ENCODE peak calls at places on chromosomes 7 and 10, in five cellular contexts. One of them, this sample, is unnamed. For H3K27me3, the result is how much of the 10 kb centered on the place peaks cover.

GRCh38 chr7:154794147-154794780 is 208.7 kb downstream of the PAXIP1 start:
- DNase-seq in CD8-positive, alpha-beta T cell: no peak
- DNase-seq in HL-60: peak
- DNase-seq in psoas muscle: no peak
- DNase-seq in SJSA1: no peak
- DNase-seq in this sample: no peak

GRCh38 chr10:48507494-48507893 is 97.4 kb downstream of the ARHGAP22 start:
- DNase-seq in CD8-positive, alpha-beta T cell: no peak
- DNase-seq in HL-60: no peak
- DNase-seq in psoas muscle: no peak
- DNase-seq in SJSA1: no peak
- DNase-seq in this sample: no peak

GRCh38 chr7:135391514-135391913 is 118.4 kb downstream of the CNOT4 start:
- DNase-seq in CD8-positive, alpha-beta T cell: no peak
- DNase-seq in HL-60: no peak
- DNase-seq in psoas muscle: no peak
- DNase-seq in SJSA1: no peak
- DNase-seq in this sample: no peak

GRCh38 chr10:78248651-78249464 is 215.2 kb downstream of the RPS24 start:
- DNase-seq in CD8-positive, alpha-beta T cell: no peak
- DNase-seq in HL-60: no peak
- DNase-seq in psoas muscle: no peak
- DNase-seq in SJSA1: no peak
- DNase-seq in this sample: no peak

GRCh38 chr7:70997275-70997674 is 134.7 kb upstream of the GALNT17 start:
- DNase-seq in CD8-positive, alpha-beta T cell: no peak
- DNase-seq in HL-60: no peak
- DNase-seq in psoas muscle: no peak
- DNase-seq in SJSA1: no peak
- DNase-seq in this sample: no peak

GRCh38 chr10:132434405-132435005 is 37.5 kb downstream of the PWWP2B start:
- DNase-seq in CD8-positive, alpha-beta T cell: peak
- DNase-seq in HL-60: peak
- DNase-seq in psoas muscle: no peak
- DNase-seq in SJSA1: no peak
- DNase-seq in this sample: peak

GRCh38 chr10:31618541-31619291 is 299.7 kb downstream of the ZEB1 start:
- DNase-seq in CD8-positive, alpha-beta T cell: no peak
- DNase-seq in HL-60: no peak
- DNase-seq in psoas muscle: peak
- DNase-seq in SJSA1: no peak
- DNase-seq in this sample: no peak

GRCh38 chr7:3117488-3118228 is 74.0 kb upstream of the CARD11 start:
- DNase-seq in CD8-positive, alpha-beta T cell: no peak
- DNase-seq in HL-60: no peak
- DNase-seq in psoas muscle: no peak
- DNase-seq in SJSA1: no peak
- DNase-seq in this sample: no peak

GRCh38 chr7:104034679-104035078 is 45.2 kb upstream of the RELN start:
- DNase-seq in CD8-positive, alpha-beta T cell: no peak
- DNase-seq in HL-60: no peak
- DNase-seq in psoas muscle: no peak
- DNase-seq in SJSA1: no peak
- DNase-seq in this sample: no peak

GRCh38 chr7:103987455-103987854 is 2.0 kb downstream of the RELN start:
- DNase-seq in CD8-positive, alpha-beta T cell: no peak
- DNase-seq in HL-60: no peak
- DNase-seq in psoas muscle: no peak
- DNase-seq in SJSA1: no peak
- DNase-seq in this sample: no peak

GRCh38 chr7:2445047-2445446 is 31.2 kb downstream of the GRIFIN start:
- DNase-seq in CD8-positive, alpha-beta T cell: no peak
- DNase-seq in HL-60: no peak
- DNase-seq in psoas muscle: peak
- DNase-seq in SJSA1: no peak
- DNase-seq in this sample: no peak

GRCh38 chr10:69237528-69238159 is 17.5 kb downstream of the HKDC1 start:
- DNase-seq in CD8-positive, alpha-beta T cell: peak
- DNase-seq in HL-60: peak
- DNase-seq in psoas muscle: peak
- DNase-seq in SJSA1: peak
- DNase-seq in this sample: peak

GRCh38 chr7:36969376-36969775 is 245.1 kb upstream of the AOAH start:
- DNase-seq in CD8-positive, alpha-beta T cell: no peak
- DNase-seq in HL-60: peak
- DNase-seq in psoas muscle: no peak
- DNase-seq in SJSA1: no peak
- DNase-seq in this sample: no peak

GRCh38 chr10:16141499-16141898 is 281.2 kb upstream of the MINDY3 start:
- DNase-seq in CD8-positive, alpha-beta T cell: no peak
- DNase-seq in HL-60: no peak
- DNase-seq in psoas muscle: no peak
- DNase-seq in SJSA1: no peak
- DNase-seq in this sample: no peak
- H3K27me3 ChIP-seq in CD8-positive, alpha-beta T cell: under half
- H3K27me3 ChIP-seq in HL-60: under half
- H3K27me3 ChIP-seq in psoas muscle: under half
- H3K27me3 ChIP-seq in SJSA1: under half
- H3K27me3 ChIP-seq in this sample: under half

DNA sequence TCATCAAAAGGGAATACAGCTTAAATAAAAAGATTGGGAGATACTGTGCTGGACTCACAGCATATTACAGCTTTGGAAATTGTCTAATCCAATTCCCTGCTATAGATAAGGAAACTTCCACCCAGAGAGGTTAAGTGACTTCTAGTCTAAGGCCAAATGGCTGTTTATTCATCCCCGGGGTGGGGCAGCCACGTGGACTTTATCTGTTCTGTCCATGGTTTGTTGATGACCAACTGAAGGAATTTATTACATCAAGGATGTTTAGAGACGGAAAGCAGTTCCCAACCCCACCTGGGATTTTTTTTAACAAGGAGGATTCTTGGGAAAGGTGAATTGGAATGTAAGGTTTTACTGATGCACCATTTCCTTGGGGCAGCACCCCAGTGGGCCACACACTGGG is 88.6 kb downstream of the ATXN7L1 start:
- DNase-seq in CD8-positive, alpha-beta T cell: no peak
- DNase-seq in HL-60: no peak
- DNase-seq in psoas muscle: no peak
- DNase-seq in SJSA1: no peak
- DNase-seq in this sample: no peak
- H3K27ac ChIP-seq in CD8-positive, alpha-beta T cell: no peak
- H3K27ac ChIP-seq in HL-60: no peak
- H3K27ac ChIP-seq in psoas muscle: no peak
- H3K27ac ChIP-seq in SJSA1: no peak
- H3K27ac ChIP-seq in this sample: no peak

GRCh38 chr7:107999814-108000560 is 3.0 kb downstream of the LAMB1 start:
- DNase-seq in CD8-positive, alpha-beta T cell: no peak
- DNase-seq in HL-60: no peak
- DNase-seq in psoas muscle: no peak
- DNase-seq in SJSA1: peak
- DNase-seq in this sample: no peak
- H3K4me3 ChIP-seq in CD8-positive, alpha-beta T cell: no peak
- H3K4me3 ChIP-seq in HL-60: no peak
- H3K4me3 ChIP-seq in psoas muscle: no peak
- H3K4me3 ChIP-seq in SJSA1: peak
- H3K4me3 ChIP-seq in this sample: peak

DNA sequence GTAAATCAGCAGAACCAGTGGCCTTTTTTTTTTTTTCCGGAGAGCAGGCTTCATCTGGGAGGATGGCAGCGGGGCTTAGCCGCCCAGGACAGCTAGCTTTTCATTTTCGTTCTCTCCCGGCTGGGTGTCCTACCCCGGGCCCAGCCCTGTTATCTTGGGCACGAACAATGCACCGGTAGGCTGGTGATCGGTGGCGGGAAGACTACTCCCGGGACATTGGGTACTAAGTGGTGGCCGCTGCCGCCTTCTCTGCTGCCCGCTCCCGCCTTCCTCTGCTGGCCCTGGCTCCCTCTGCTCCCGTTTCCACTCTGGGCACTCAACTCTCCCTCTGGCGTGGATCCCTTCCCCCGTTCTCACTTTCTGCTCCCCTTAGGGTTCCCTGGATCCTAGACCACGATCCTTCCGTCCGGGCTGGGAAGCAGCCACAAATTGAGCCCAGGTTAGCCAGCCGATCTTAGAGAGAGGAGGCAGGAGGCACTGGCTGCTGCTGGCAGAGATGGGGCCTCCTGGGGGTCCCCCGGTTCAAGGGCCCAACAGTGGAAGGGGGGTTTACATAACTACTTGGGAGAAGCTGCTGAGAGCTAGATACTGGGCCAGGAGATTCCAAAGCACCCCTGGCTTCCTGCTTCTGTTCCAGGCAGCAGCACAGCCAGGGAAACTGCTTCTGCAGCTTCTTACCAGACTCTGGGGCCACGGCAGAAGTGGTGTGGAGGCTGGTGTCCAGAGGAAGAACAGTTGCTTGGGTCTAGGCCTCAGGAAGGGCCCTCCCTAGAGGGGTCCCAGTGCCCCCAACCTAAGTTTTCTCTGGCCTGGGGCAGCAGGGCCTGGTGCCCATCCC is 1.8 kb downstream of the TLX1 start:
- DNase-seq in CD8-positive, alpha-beta T cell: no peak
- DNase-seq in HL-60: no peak
- DNase-seq in psoas muscle: no peak
- DNase-seq in SJSA1: no peak
- DNase-seq in this sample: no peak
- H3K27me3 ChIP-seq in CD8-positive, alpha-beta T cell: under half
- H3K27me3 ChIP-seq in HL-60: half or more
- H3K27me3 ChIP-seq in psoas muscle: half or more
- H3K27me3 ChIP-seq in SJSA1: half or more
- H3K27me3 ChIP-seq in this sample: half or more

GRCh38 chr7:99112097-99112496 is 31.8 kb downstream of the SMURF1 start:
- DNase-seq in CD8-positive, alpha-beta T cell: no peak
- DNase-seq in HL-60: peak
- DNase-seq in psoas muscle: no peak
- DNase-seq in SJSA1: peak
- DNase-seq in this sample: no peak

GRCh38 chr7:99108615-99109014 is 35.3 kb downstream of the SMURF1 start:
- DNase-seq in CD8-positive, alpha-beta T cell: no peak
- DNase-seq in HL-60: no peak
- DNase-seq in psoas muscle: no peak
- DNase-seq in SJSA1: no peak
- DNase-seq in this sample: no peak

GRCh38 chr7:99111591-99111990 is 32.3 kb downstream of the SMURF1 start:
- DNase-seq in CD8-positive, alpha-beta T cell: no peak
- DNase-seq in HL-60: no peak
- DNase-seq in psoas muscle: no peak
- DNase-seq in SJSA1: no peak
- DNase-seq in this sample: no peak

GRCh38 chr7:99106869-99107268 is 37.0 kb downstream of the SMURF1 start:
- DNase-seq in CD8-positive, alpha-beta T cell: no peak
- DNase-seq in HL-60: no peak
- DNase-seq in psoas muscle: no peak
- DNase-seq in SJSA1: no peak
- DNase-seq in this sample: no peak

GRCh38 chr7:99109108-99110051 is 34.5 kb downstream of the SMURF1 start:
- DNase-seq in CD8-positive, alpha-beta T cell: peak
- DNase-seq in HL-60: peak
- DNase-seq in psoas muscle: peak
- DNase-seq in SJSA1: no peak
- DNase-seq in this sample: no peak
- H3K27ac ChIP-seq in CD8-positive, alpha-beta T cell: no peak
- H3K27ac ChIP-seq in HL-60: no peak
- H3K27ac ChIP-seq in psoas muscle: no peak
- H3K27ac ChIP-seq in SJSA1: no peak
- H3K27ac ChIP-seq in this sample: peak

DNA sequence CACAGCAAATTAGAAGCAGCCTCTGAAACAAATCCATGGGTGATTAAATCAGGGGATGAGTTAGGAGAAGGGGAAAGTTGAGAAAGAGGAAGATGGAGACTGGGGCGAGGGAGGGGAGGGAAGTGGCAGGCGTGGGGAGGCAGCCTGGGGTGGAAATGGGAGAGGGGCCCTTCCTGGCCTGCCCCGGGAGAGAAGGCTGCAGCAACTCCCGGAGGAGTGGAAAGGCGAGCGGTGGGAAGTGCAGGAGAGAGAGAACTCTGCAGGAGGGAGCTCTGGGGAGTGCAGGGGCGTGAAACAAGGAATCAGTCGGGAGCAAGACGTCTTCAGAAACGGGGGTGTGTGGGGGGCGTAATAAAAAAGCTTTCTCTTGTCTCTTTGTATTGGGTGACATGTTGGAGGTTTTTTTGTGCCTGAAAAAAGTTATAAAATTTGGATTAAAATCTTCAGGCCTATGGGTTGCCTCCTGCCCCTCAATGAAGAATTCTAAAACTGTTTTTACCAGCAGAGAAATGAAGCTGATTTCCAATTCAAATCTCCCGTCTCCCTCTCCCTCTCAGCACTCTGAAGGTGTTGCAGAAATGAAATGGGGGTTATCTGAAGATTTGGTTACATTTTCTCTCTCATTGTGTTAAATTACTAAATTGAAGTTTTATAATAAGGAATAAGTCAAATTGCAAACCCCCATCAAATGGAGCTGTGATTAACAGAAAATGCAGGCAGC is 4.7 kb upstream of the UNCX start:
- DNase-seq in CD8-positive, alpha-beta T cell: no peak
- DNase-seq in HL-60: no peak
- DNase-seq in psoas muscle: no peak
- DNase-seq in SJSA1: no peak
- DNase-seq in this sample: no peak
- H3K4me3 ChIP-seq in CD8-positive, alpha-beta T cell: no peak
- H3K4me3 ChIP-seq in HL-60: no peak
- H3K4me3 ChIP-seq in psoas muscle: no peak
- H3K4me3 ChIP-seq in SJSA1: no peak
- H3K4me3 ChIP-seq in this sample: no peak

GRCh38 chr7:47887016-47887640 is 61.1 kb downstream of the PKD1L1 start:
- DNase-seq in CD8-positive, alpha-beta T cell: no peak
- DNase-seq in HL-60: no peak
- DNase-seq in psoas muscle: no peak
- DNase-seq in SJSA1: no peak
- DNase-seq in this sample: no peak
- H3K27me3 ChIP-seq in CD8-positive, alpha-beta T cell: under half
- H3K27me3 ChIP-seq in HL-60: under half
- H3K27me3 ChIP-seq in psoas muscle: under half
- H3K27me3 ChIP-seq in SJSA1: under half
- H3K27me3 ChIP-seq in this sample: under half

This sample was measured in lower lobe of right lung.